ENCODE peak calls at places on chromosomes 3 and 15, in six cellular contexts. One of them, this sample, is unnamed.

GRCh38 chr15:40115670-40116093 is 7.0 kb upstream of the BMF start:
- DNase-seq in HCT116: no peak
- DNase-seq in K562: no peak
- DNase-seq in GM12878: peak; percentile 83
- DNase-seq in SK-N-SH: no peak
- DNase-seq in H1: no peak
- DNase-seq in this sample: peak; percentile 54

GRCh38 chr15:47961401-47962090 is 159.2 kb upstream of the SLC24A5 start:
- DNase-seq in HCT116: no peak
- DNase-seq in K562: no peak
- DNase-seq in GM12878: peak; percentile 80
- DNase-seq in SK-N-SH: no peak
- DNase-seq in H1: no peak
- DNase-seq in this sample: no peak

GRCh38 chr3:172175254-172175599 is 135.8 kb downstream of the FNDC3B start:
- DNase-seq in HCT116: no peak
- DNase-seq in K562: no peak
- DNase-seq in GM12878: no peak
- DNase-seq in SK-N-SH: no peak
- DNase-seq in H1: no peak
- DNase-seq in this sample: no peak

GRCh38 chr3:175651716-175652115 is 792.6 kb downstream of the NAALADL2 start:
- DNase-seq in HCT116: no peak
- DNase-seq in K562: no peak
- DNase-seq in GM12878: no peak
- DNase-seq in SK-N-SH: no peak
- DNase-seq in H1: no peak
- DNase-seq in this sample: no peak

GRCh38 chr3:140296796-140297352 is 361.9 kb downstream of the CLSTN2 start:
- DNase-seq in HCT116: no peak
- DNase-seq in K562: no peak
- DNase-seq in GM12878: no peak
- DNase-seq in SK-N-SH: no peak
- DNase-seq in H1: no peak
- DNase-seq in this sample: peak; percentile 9

GRCh38 chr3:119538772-119539171 is 20.6 kb downstream of the CD80 start:
- DNase-seq in HCT116: no peak
- DNase-seq in K562: no peak
- DNase-seq in GM12878: no peak
- DNase-seq in SK-N-SH: no peak
- DNase-seq in H1: no peak
- DNase-seq in this sample: no peak

GRCh38 chr15:51350723-51351122 is 9.3 kb downstream of the GLDN start:
- DNase-seq in HCT116: no peak
- DNase-seq in K562: no peak
- DNase-seq in GM12878: no peak
- DNase-seq in SK-N-SH: no peak
- DNase-seq in H1: no peak
- DNase-seq in this sample: no peak

GRCh38 chr3:97821413-97821809 is 400 bp upstream of the CRYBG3 start:
- DNase-seq in HCT116: no peak
- DNase-seq in K562: no peak
- DNase-seq in GM12878: no peak
- DNase-seq in SK-N-SH: peak; percentile 45
- DNase-seq in H1: no peak
- DNase-seq in this sample: no peak

GRCh38 chr15:60673918-60674558 is 195.1 kb upstream of the ICE2 start:
- DNase-seq in HCT116: peak; percentile 43
- DNase-seq in K562: no peak
- DNase-seq in GM12878: no peak
- DNase-seq in SK-N-SH: peak; percentile 20
- DNase-seq in H1: no peak
- DNase-seq in this sample: peak; percentile 13

GRCh38 chr15:36757189-36757814 is 177.9 kb downstream of the CDIN1 start:
- DNase-seq in HCT116: no peak
- DNase-seq in K562: no peak
- DNase-seq in GM12878: no peak
- DNase-seq in SK-N-SH: no peak
- DNase-seq in H1: no peak
- DNase-seq in this sample: no peak

GRCh38 chr15:42138411-42138810 is 18.0 kb downstream of the PLA2G4F start:
- DNase-seq in HCT116: no peak
- DNase-seq in K562: no peak
- DNase-seq in GM12878: no peak
- DNase-seq in SK-N-SH: no peak
- DNase-seq in H1: no peak
- DNase-seq in this sample: no peak

GRCh38 chr3:157113832-157114505 is 46.0 kb downstream of the CCNL1 start:
- DNase-seq in HCT116: no peak
- DNase-seq in K562: peak; percentile 32
- DNase-seq in GM12878: no peak
- DNase-seq in SK-N-SH: no peak
- DNase-seq in H1: no peak
- DNase-seq in this sample: no peak

GRCh38 chr3:140274429-140274828 is 339.4 kb downstream of the CLSTN2 start:
- DNase-seq in HCT116: no peak
- DNase-seq in K562: no peak
- DNase-seq in GM12878: no peak
- DNase-seq in SK-N-SH: no peak
- DNase-seq in H1: no peak
- DNase-seq in this sample: no peak

GRCh38 chr15:95996494-95996893 is 334.0 kb upstream of the NR2F2 start:
- DNase-seq in HCT116: no peak
- DNase-seq in K562: no peak
- DNase-seq in GM12878: no peak
- DNase-seq in SK-N-SH: no peak
- DNase-seq in H1: no peak
- DNase-seq in this sample: no peak

GRCh38 chr3:177295116-177295515 is 97.8 kb upstream of the TBL1XR1 start:
- DNase-seq in HCT116: no peak
- DNase-seq in K562: no peak
- DNase-seq in GM12878: no peak
- DNase-seq in SK-N-SH: no peak
- DNase-seq in H1: no peak
- DNase-seq in this sample: no peak

GRCh38 chr3:43497905-43498365 is 123.9 kb downstream of the ANO10 start:
- DNase-seq in HCT116: no peak
- DNase-seq in K562: no peak
- DNase-seq in GM12878: no peak
- DNase-seq in SK-N-SH: no peak
- DNase-seq in H1: no peak
- DNase-seq in this sample: no peak

GRCh38 chr3:12729313-12729676 is 29.8 kb downstream of the TMEM40 start:
- DNase-seq in HCT116: no peak
- DNase-seq in K562: no peak
- DNase-seq in GM12878: no peak
- DNase-seq in SK-N-SH: no peak
- DNase-seq in H1: no peak
- DNase-seq in this sample: no peak

GRCh38 chr3:134709563-134710312 is 58.9 kb upstream of the KY start:
- DNase-seq in HCT116: no peak
- DNase-seq in K562: no peak
- DNase-seq in GM12878: no peak
- DNase-seq in SK-N-SH: no peak
- DNase-seq in H1: no peak
- DNase-seq in this sample: no peak

GRCh38 chr3:134709076-134709475 is 58.3 kb upstream of the KY start:
- DNase-seq in HCT116: no peak
- DNase-seq in K562: no peak
- DNase-seq in GM12878: no peak
- DNase-seq in SK-N-SH: no peak
- DNase-seq in H1: no peak
- DNase-seq in this sample: no peak

GRCh38 chr3:134710313-134710680 is 59.5 kb upstream of the KY start:
- DNase-seq in HCT116: no peak
- DNase-seq in K562: no peak
- DNase-seq in GM12878: no peak
- DNase-seq in SK-N-SH: no peak
- DNase-seq in H1: no peak
- DNase-seq in this sample: no peak

GRCh38 chr3:134708025-134708597 is 57.3 kb upstream of the KY start:
- DNase-seq in HCT116: no peak
- DNase-seq in K562: no peak
- DNase-seq in GM12878: no peak
- DNase-seq in SK-N-SH: no peak
- DNase-seq in H1: no peak
- DNase-seq in this sample: no peak

DNA sequence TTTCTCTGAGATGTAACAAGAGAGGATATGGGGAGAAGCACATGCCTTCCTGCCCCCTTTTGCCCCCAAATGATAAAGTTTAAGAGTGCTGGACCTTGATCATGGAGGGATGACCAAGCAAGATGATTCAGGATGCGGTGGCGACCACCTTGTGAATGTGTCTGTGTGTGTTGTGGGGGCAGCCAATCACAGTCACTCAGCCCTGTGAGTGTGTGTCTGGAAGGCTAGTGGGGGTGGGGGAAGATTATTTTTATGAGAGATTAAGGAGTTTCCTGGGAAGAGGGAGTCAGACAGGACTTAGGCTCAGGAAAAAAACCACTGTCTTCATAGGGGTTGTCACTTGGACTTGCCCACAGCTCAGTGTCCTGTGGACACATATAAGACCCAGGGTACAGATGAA is 57.8 kb upstream of the KY start:
- DNase-seq in HCT116: no peak
- DNase-seq in K562: no peak
- DNase-seq in GM12878: no peak
- DNase-seq in SK-N-SH: no peak
- DNase-seq in H1: no peak
- DNase-seq in this sample: no peak
- TF ChIP-seq JUND in HCT116: no peak
- TF ChIP-seq JUND in K562: no peak
- TF ChIP-seq JUND in GM12878: no peak
- TF ChIP-seq JUND in SK-N-SH: peak; percentile 28
- TF ChIP-seq JUND in H1: no peak
- TF ChIP-seq JUND in this sample: no peak

GRCh38 chr3:197501496-197501878 is 54.3 kb downstream of the BDH1 start:
- DNase-seq in HCT116: no peak
- DNase-seq in K562: peak; percentile 44
- DNase-seq in GM12878: peak; percentile 45
- DNase-seq in SK-N-SH: no peak
- DNase-seq in H1: no peak
- DNase-seq in this sample: peak; percentile 62

GRCh38 chr3:197503652-197504051 is 52.1 kb downstream of the BDH1 start:
- DNase-seq in HCT116: no peak
- DNase-seq in K562: no peak
- DNase-seq in GM12878: no peak
- DNase-seq in SK-N-SH: no peak
- DNase-seq in H1: no peak
- DNase-seq in this sample: no peak

GRCh38 chr3:197500812-197501211 is 55.0 kb downstream of the BDH1 start:
- DNase-seq in HCT116: no peak
- DNase-seq in K562: no peak
- DNase-seq in GM12878: no peak
- DNase-seq in SK-N-SH: no peak
- DNase-seq in H1: no peak
- DNase-seq in this sample: no peak

GRCh38 chr3:197504239-197505191 is 51.3 kb downstream of the BDH1 start:
- DNase-seq in HCT116: no peak
- DNase-seq in K562: no peak
- DNase-seq in GM12878: no peak
- DNase-seq in SK-N-SH: peak; percentile 86
- DNase-seq in H1: no peak
- DNase-seq in this sample: no peak

DNA sequence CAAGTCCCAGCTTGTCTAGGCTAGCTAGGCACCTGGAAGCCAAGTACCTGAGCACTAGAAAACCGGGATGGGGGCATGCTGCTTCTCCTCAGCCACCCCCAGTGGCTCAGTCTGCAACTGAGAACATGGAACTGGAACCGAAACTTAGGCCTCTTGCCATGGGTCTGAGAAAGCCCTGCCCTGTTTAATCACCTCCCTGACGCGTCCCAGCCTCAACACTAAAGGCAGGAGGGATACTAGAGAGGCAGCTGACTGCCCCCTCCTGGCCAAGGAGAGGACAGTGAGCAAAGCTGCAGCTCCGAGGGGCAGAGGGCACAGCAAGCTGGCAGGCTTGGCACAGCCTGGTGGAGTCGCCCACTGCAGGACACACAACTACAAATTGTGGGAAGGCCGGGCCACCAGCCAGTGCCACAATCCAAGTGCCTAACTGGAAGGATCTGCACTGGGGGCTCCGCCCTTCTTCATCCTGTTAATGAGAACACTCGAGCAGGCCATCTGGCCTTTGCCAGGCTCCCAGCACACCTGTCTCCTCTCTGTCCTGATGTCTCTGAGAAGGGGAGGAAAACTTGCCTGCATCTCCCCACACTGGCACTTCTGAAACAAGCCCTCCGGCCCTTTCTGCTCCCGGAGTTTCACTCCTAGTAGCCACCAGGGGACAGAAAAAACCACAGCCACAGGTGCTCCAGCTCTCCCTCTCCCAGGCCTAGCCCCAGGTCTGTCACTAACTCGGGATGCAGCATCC is 53.7 kb downstream of the BDH1 start:
- DNase-seq in HCT116: no peak
- DNase-seq in K562: no peak
- DNase-seq in GM12878: peak; percentile 57
- DNase-seq in SK-N-SH: peak; percentile 68
- DNase-seq in H1: peak; percentile 49
- DNase-seq in this sample: peak; percentile 78
- H3K4me3 ChIP-seq in HCT116: no peak overlapping the region
- H3K4me3 ChIP-seq in K562: no peak overlapping the region
- H3K4me3 ChIP-seq in GM12878: no peak overlapping the region
- H3K4me3 ChIP-seq in SK-N-SH: no peak overlapping the region
- H3K4me3 ChIP-seq in H1: no peak overlapping the region
- H3K4me3 ChIP-seq in this sample: peak overlapping the region; percentile 50

DNA sequence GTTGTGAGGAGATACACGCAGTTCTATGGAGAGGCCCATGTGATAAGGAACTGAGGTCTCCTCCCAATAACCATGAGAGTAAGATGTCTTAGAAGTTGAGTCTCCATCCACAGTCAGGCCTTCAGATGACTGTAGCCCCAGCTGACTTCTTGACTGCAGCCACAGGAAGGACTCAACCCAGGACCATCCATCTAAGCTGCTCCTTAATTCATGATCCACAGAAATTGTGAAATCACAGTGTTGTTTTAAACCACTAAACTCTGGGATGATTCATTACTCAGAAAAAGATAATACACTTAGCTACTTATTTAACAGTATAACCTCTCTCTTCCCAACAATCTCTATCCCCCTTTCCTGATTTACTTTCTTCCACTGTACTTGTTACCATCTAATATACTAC is 173.3 kb downstream of the ALDH1A2 start:
- DNase-seq in HCT116: no peak
- DNase-seq in K562: no peak
- DNase-seq in GM12878: no peak
- DNase-seq in SK-N-SH: no peak
- DNase-seq in H1: no peak
- DNase-seq in this sample: no peak
- TF ChIP-seq JUND in HCT116: no peak
- TF ChIP-seq JUND in K562: no peak
- TF ChIP-seq JUND in GM12878: no peak
- TF ChIP-seq JUND in SK-N-SH: no peak
- TF ChIP-seq JUND in H1: no peak
- TF ChIP-seq JUND in this sample: no peak

DNA sequence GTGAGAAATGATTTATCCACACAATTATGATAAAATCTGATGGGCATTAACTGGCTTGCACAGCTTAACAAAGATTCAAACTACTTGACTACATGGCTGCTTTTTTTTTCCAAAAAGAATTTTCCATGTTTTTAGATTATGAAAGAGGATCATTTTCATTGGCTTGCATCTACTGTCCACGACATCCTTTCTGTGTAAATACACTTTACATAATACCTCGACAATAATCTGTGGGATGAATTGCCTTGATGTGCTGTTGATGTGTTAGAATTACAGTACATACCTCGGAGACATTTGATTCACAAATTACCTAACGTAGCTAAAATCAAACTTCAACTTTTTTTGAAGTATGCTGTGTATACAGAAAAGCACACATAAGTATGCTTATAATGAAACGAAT is 104.4 kb downstream of the PPP2R3A start:
- DNase-seq in HCT116: no peak
- DNase-seq in K562: no peak
- DNase-seq in GM12878: no peak
- DNase-seq in SK-N-SH: no peak
- DNase-seq in H1: no peak
- DNase-seq in this sample: no peak
- H3K4me3 ChIP-seq in HCT116: no peak overlapping the region
- H3K4me3 ChIP-seq in K562: no peak overlapping the region
- H3K4me3 ChIP-seq in GM12878: no peak overlapping the region
- H3K4me3 ChIP-seq in SK-N-SH: no peak overlapping the region
- H3K4me3 ChIP-seq in H1: no peak overlapping the region
- H3K4me3 ChIP-seq in this sample: no peak overlapping the region

This sample was measured in HepG2.